ENCODE peak calls at places on chromosomes 1 and 21, in four cellular contexts. W is SJCRH30, F is iPS DF 6.9, G is psoas muscle. V is an unnamed sample. For H3K4me1, the result is how much of the 10 kb centered on the place peaks cover.

GRCh38 chr21:42232176-42232825 is 13.4 kb downstream of the ABCG1 start:
- DNase-seq in F (no peak), W (no peak), G (no peak), V (peak)

GRCh38 chr1:35532497-35533226 is 24.5 kb downstream of the KIAA0319L start:
- DNase-seq in W (no peak), G (no peak), F (no peak), V (no peak)

GRCh38 chr21:46220275-46220810 is 8.2 kb downstream of the LSS start:
- DNase-seq in F (no peak), W (no peak), G (no peak), V (no peak)

GRCh38 chr1:37949524-37950152 is 2.8 kb upstream of the INPP5B start:
- DNase-seq in G (no peak), F (no peak), W (no peak), V (no peak)

GRCh38 chr1:57195436-57195941 is 228.4 kb downstream of the DAB1 start:
- DNase-seq in W (no peak), G (no peak), F (no peak), V (no peak)

GRCh38 chr1:101728029-101728428 is 268.7 kb downstream of the OLFM3 start:
- DNase-seq in G (no peak), F (no peak), W (no peak), V (no peak)

GRCh38 chr1:27726173-27726793 is 522 bp downstream of the FAM76A start:
- DNase-seq in G (peak), F (no peak), W (peak), V (peak)

GRCh38 chr1:30109853-30110252 is 613.5 kb downstream of the MATN1 start:
- DNase-seq in G (peak), F (no peak), W (no peak), V (no peak)

GRCh38 chr1:91889717-91890459 is 3.9 kb upstream of the TGFBR3 start:
- DNase-seq in G (no peak), F (no peak), W (no peak), V (no peak)

GRCh38 chr1:39204441-39205081 is at the start of gene MACF1:
- DNase-seq in W (peak), F (no peak), G (peak), V (peak)

GRCh38 chr1:156903328-156904091 is 10.0 kb downstream of the PEAR1 start:
- DNase-seq in W (no peak), G (no peak), F (no peak), V (no peak)

GRCh38 chr1:156905176-156905575 is 11.7 kb downstream of the PEAR1 start:
- DNase-seq in F (no peak), G (no peak), W (no peak), V (no peak)

GRCh38 chr1:156901966-156902922 is 8.7 kb downstream of the PEAR1 start:
- DNase-seq in W (no peak), G (no peak), F (no peak), V (no peak)

GRCh38 chr1:156906206-156906910 is 12.8 kb downstream of the PEAR1 start:
- DNase-seq in W (no peak), F (no peak), G (no peak), V (no peak)

GRCh38 chr1:156904187-156904959 is 10.9 kb downstream of the PEAR1 start:
- DNase-seq in W (no peak), G (no peak), F (no peak), V (no peak)
- H3K4me1 ChIP-seq in W (under half), G (under half), F (under half), V (under half)

GRCh38 chr1:61330018-61330417 is 247.7 kb downstream of the NFIA start:
- DNase-seq in F (no peak), G (no peak), W (no peak), V (no peak)

GRCh38 chr1:61330571-61330970 is 248.2 kb downstream of the NFIA start:
- DNase-seq in F (no peak), W (no peak), G (no peak), V (no peak)

GRCh38 chr1:61329556-61329955 is 247.2 kb downstream of the NFIA start:
- DNase-seq in W (no peak), G (no peak), F (no peak), V (no peak)

GRCh38 chr1:61326713-61327112 is 244.4 kb downstream of the NFIA start:
- DNase-seq in F (no peak), W (no peak), G (no peak), V (no peak)

DNA sequence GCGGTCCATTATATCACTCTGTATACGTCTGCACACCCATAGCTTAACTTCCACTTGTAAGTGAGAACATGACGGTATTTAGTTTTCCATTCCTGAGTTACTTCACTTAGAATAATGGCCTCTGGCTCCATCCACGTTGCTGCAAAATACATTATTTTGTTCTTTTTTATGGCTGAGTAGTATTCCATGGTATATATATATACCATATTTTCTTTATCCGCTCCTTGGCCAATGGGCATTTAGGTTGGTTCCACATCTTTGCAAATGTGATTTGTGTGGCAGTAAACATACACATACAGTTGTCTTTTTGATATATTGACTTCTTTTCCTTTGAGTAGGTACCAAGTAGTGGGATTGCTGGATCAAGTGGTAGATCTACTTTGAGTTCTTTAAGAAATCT is 245.1 kb downstream of the NFIA start:
- DNase-seq in W (no peak), F (no peak), G (no peak), V (no peak)
- H3K4me1 ChIP-seq in W (under half), F (under half), G (under half), V (under half)

GRCh38 chr1:147273409-147274307 is 31.2 kb downstream of the CHD1L start:
- DNase-seq in F (peak), W (peak), G (no peak), V (peak)

GRCh38 chr1:147266381-147266780 is 23.9 kb downstream of the CHD1L start:
- DNase-seq in G (no peak), F (no peak), W (no peak), V (no peak)

GRCh38 chr1:147270721-147271120 is 28.2 kb downstream of the CHD1L start:
- DNase-seq in W (no peak), F (no peak), G (no peak), V (no peak)

GRCh38 chr1:147267711-147268110 is 25.2 kb downstream of the CHD1L start:
- DNase-seq in W (no peak), F (no peak), G (no peak), V (no peak)

GRCh38 chr1:147272042-147272441 is 29.6 kb downstream of the CHD1L start:
- DNase-seq in W (no peak), F (no peak), G (no peak), V (no peak)
- H3K4me1 ChIP-seq in W (under half), F (under half), G (under half), V (under half)

GRCh38 chr1:41014871-41015270 is 6.7 kb downstream of the SLFNL1 start:
- DNase-seq in W (no peak), G (no peak), F (no peak), V (no peak)

GRCh38 chr1:41013812-41014211 is 7.7 kb downstream of the SLFNL1 start:
- DNase-seq in W (no peak), G (no peak), F (no peak), V (no peak)

GRCh38 chr1:41017141-41018024 is 4.1 kb downstream of the SLFNL1 start:
- DNase-seq in W (no peak), G (no peak), F (no peak), V (no peak)

GRCh38 chr1:41015894-41016470 is 5.5 kb downstream of the SLFNL1 start:
- DNase-seq in W (no peak), F (no peak), G (no peak), V (no peak)

GRCh38 chr1:41015281-41015680 is 6.2 kb downstream of the SLFNL1 start:
- DNase-seq in F (no peak), G (no peak), W (no peak), V (no peak)
- H3K4me1 ChIP-seq in F (under half), G (under half), W (under half), V (under half)

GRCh38 chr21:38297193-38297592 is 40.4 kb downstream of the KCNJ15 start:
- DNase-seq in F (no peak), G (no peak), W (peak), V (no peak)
- H3K4me1 ChIP-seq in F (under half), G (under half), W (under half), V (under half)

DNA sequence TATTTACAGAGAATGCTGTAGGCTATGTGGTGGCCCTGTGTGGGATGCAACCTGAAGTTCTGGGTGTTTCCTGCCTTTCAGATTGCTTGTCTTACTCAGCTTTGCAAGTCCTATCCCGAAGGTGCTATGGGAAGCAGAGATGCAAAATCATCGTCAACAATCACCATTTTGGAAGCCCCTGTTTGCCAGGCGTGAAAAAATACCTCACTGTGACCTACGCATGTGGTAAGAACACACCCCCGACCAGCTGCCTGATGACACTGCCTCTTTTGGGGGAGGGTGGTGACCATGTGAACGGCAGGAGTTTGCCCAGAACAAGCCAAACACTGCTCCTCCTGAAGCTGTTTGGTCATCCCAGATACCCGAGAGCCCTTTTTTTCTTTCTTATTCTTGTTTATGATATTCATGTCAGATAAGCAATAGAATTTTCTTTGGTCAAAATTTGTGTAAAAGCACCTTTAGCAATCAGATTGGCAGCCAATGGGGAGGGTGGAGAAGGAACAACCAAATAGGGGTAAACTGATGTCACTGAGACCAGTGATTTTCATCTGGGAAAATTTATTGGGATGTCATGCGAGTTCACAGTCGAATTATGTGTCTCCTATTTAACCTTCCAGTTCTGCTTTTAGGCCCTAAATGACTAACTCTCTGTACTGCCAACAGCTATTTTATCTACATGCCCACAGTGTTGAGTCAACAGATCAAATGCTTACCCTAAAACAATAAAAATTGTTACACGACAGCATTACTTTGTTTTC is 82.6 kb downstream of the EVA1C start:
- DNase-seq in F (no peak), W (no peak), G (no peak), V (no peak)
- H3K4me1 ChIP-seq in F (under half), W (under half), G (under half), V (under half)

DNA sequence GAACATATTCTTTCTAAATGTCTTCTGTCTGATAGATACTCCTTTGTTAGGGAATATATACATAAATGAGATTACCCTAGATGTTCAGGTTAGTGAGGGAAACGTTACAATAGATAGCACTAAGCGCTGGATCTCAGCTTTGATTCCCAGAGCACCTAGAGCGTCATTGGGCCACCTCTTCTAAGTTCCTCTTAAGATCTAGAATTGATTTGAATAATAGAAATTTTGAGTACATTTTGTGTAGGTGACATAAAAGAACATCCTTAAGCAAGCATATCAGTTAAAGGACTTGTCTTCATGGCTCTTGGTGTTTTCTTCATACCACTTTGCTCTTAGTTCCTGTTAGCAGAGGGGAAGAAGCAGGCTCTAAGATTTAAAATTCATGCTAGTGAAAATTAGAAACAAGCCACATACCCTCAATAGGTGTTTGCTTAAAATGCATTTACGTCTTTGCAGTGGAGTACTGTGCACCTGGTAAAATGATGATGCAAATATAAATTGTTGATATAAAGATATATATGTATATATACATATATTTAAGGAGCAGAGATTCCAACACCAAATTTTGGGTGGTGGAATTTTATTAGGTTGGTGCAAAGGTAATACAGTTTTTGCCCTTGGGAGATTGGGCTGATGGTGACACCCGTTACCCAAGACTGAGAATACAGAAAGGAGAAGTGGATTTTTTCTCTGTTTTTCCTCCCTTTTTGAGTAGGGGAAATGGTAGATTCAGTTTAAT is 47.1 kb downstream of the DYRK1A start:
- DNase-seq in F (no peak), G (no peak), W (no peak), V (no peak)
- H3K4me1 ChIP-seq in F (under half), G (half or more), W (under half), V (under half)

DNA sequence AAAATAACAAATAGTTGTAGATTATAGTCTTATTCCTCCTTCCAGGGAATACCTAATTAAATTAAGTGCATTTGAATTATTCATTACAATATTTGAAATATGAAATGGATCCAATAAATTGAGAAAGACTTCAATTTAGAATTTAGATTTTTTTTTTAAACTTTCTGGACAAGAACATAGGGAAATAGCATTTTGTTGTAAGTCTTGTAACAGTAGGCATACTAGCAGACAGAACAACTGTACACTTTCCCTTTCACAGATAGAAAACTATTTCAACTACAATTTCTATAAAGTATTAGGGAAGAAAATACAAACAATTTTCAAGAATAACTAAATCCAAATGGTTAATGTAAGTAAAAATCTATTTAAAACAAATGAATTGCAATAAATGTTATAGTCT is 577.5 kb downstream of the USP25 start:
- DNase-seq in F (no peak), G (no peak), W (no peak), V (no peak)
- H3K4me1 ChIP-seq in F (under half), G (under half), W (under half), V (under half)

GRCh38 chr21:25561668-25562641 is 45.3 kb downstream of the MRPL39 start:
- DNase-seq in F (peak), G (peak), W (no peak), V (peak)

GRCh38 chr21:25562660-25563059 is 44.6 kb downstream of the MRPL39 start:
- DNase-seq in G (no peak), F (no peak), W (no peak), V (peak)

GRCh38 chr21:25564349-25564948 is 42.8 kb downstream of the MRPL39 start:
- DNase-seq in F (no peak), G (no peak), W (no peak), V (no peak)

GRCh38 chr21:25565272-25566199 is 41.7 kb downstream of the MRPL39 start:
- DNase-seq in F (no peak), W (no peak), G (no peak), V (no peak)

GRCh38 chr21:25563399-25564116 is 43.7 kb downstream of the MRPL39 start:
- DNase-seq in F (no peak), W (no peak), G (no peak), V (peak)
- H3K4me1 ChIP-seq in F (under half), W (under half), G (under half), V (half or more)

GRCh38 chr1:155136728-155137127 is 1.1 kb downstream of the SLC50A1 start:
- DNase-seq in W (no peak), G (no peak), F (no peak), V (peak)

GRCh38 chr1:155135416-155136197 is at the start of gene SLC50A1:
- DNase-seq in G (peak), W (peak), F (peak), V (peak)

GRCh38 chr1:155133799-155134281 is 1.8 kb upstream of the SLC50A1 start:
- DNase-seq in W (no peak), F (no peak), G (no peak), V (no peak)

GRCh38 chr1:155134322-155134721 is 1.3 kb upstream of the SLC50A1 start:
- DNase-seq in W (no peak), G (no peak), F (no peak), V (no peak)

GRCh38 chr1:155134858-155135415 is 715 bp upstream of the SLC50A1 start:
- DNase-seq in G (peak), W (peak), F (no peak), V (no peak)
- H3K4me1 ChIP-seq in G (under half), W (under half), F (under half), V (under half)